ENCODE peak calls at places on chromosomes 2 and 18, in seven cellular contexts. H is HT1080, F is glutamatergic neuron, O is mesendoderm, A is renal cortical epithelial cell, T is heart left ventricle, Z is HFFc6. Q is an unnamed sample.

GRCh38 chr2:148622390-148622789 is 22.2 kb upstream of the EPC2 start:
- DNase-seq in Z (no peak), T (peak), F (no peak), O (no peak), A (no peak), H (no peak), Q (no peak)

GRCh38 chr2:205511221-205511620 is 171.1 kb upstream of the NRP2 start:
- DNase-seq in O (no peak), F (no peak), A (peak), H (peak), T (no peak), Z (peak), Q (no peak)

GRCh38 chr2:96760986-96761832 is 507 bp downstream of the CNNM4 start:
- DNase-seq in A (no peak), H (no peak), F (no peak), O (peak), T (peak), Z (no peak), Q (no peak)

GRCh38 chr18:13501896-13502295 is 224.5 kb downstream of the FAM210A start:
- DNase-seq in A (peak), T (no peak), H (no peak), F (no peak), Z (no peak), O (no peak), Q (no peak)

GRCh38 chr2:219017166-219017931 is 24.0 kb downstream of the CFAP65 start:
- DNase-seq in A (no peak), T (no peak), F (no peak), O (no peak), Z (no peak), H (no peak), Q (no peak)

GRCh38 chr18:36752929-36753865 is 75.6 kb downstream of the TPGS2 start:
- DNase-seq in H (no peak), T (no peak), O (no peak), F (no peak), A (no peak), Z (no peak), Q (no peak)

GRCh38 chr18:79952457-79952995 is 1.1 kb upstream of the SLC66A2 start:
- DNase-seq in H (no peak), T (no peak), A (no peak), Z (no peak), O (no peak), F (no peak), Q (no peak)

GRCh38 chr2:104656496-104657310 is 197.2 kb upstream of the POU3F3 start:
- DNase-seq in H (no peak), F (peak), O (peak), Z (no peak), T (peak), A (peak), Q (no peak)

GRCh38 chr2:234555161-234555560 is 58.3 kb upstream of the ARL4C start:
- DNase-seq in O (no peak), F (no peak), T (no peak), H (no peak), A (no peak), Z (no peak), Q (no peak)

GRCh38 chr2:144479138-144479537 is 40.8 kb downstream of the ZEB2 start:
- DNase-seq in Z (peak), H (no peak), F (no peak), A (peak), O (peak), T (no peak), Q (no peak)

GRCh38 chr2:157727693-157728092 is 99.0 kb upstream of the ACVR1C start:
- DNase-seq in O (no peak), F (no peak), A (no peak), Z (no peak), T (no peak), H (no peak), Q (no peak)

GRCh38 chr2:12607971-12608370 is 108.8 kb upstream of the TRIB2 start:
- DNase-seq in F (no peak), A (peak), H (peak), Z (peak), O (peak), T (no peak), Q (peak)

GRCh38 chr18:62856294-62856693 is 141.0 kb downstream of the PHLPP1 start:
- DNase-seq in Z (no peak), A (no peak), O (no peak), F (no peak), H (no peak), T (no peak), Q (no peak)

Q was measured in RCC 7860.